ENCODE peak calls at places on chromosomes 1 and 21, in nine cellular contexts. X is stimulated activated CD4-positive, alpha-beta T cell treated with anti-CD3 and anti-CD28 coated beads, Interleukin-2, amount 100 ng/mL, for 48 hours; B is AG10803; T is endothelial cell; P is T-helper 2 cell; V is NCI-H1092 treated with DMSO at 0.1 percent for 48 hours; G is CMK; H is AG04450; Q is germinal center. K is an unnamed sample.

GRCh38 chr1:220511785-220512184 is 16.2 kb upstream of the MARK1 start:
- DNase-seq in X (no peak), B (no peak), T (peak), P (no peak), V (no peak), G (no peak), H (no peak), Q (no peak), K (no peak)

GRCh38 chr1:34280509-34280908 is 103.8 kb downstream of the C1orf94 start:
- DNase-seq in X (no peak), B (no peak), T (no peak), P (no peak), V (no peak), G (no peak), H (no peak), Q (no peak), K (no peak)

GRCh38 chr1:151145158-151146071 is 1.0 kb downstream of the SEMA6C start:
- DNase-seq in X (no peak), B (no peak), T (peak), P (no peak), V (peak), G (no peak), H (no peak), Q (peak), K (no peak)

GRCh38 chr1:15328785-15329480 is 80.8 kb upstream of the EFHD2 start:
- DNase-seq in X (no peak), B (peak), T (no peak), P (no peak), V (peak), G (peak), H (no peak), Q (no peak), K (peak)

GRCh38 chr1:234844479-234845031 is 234.6 kb upstream of the IRF2BP2 start:
- DNase-seq in X (no peak), B (peak), T (peak), P (no peak), V (no peak), G (no peak), H (no peak), Q (no peak), K (no peak)

GRCh38 chr1:83918688-83919285 is 80.1 kb downstream of the TTLL7 start:
- DNase-seq in X (no peak), B (no peak), T (no peak), P (no peak), V (no peak), G (peak), H (no peak), Q (no peak), K (no peak)

GRCh38 chr1:224753491-224753890 is 137.4 kb downstream of the CNIH3 start:
- DNase-seq in X (no peak), B (no peak), T (no peak), P (no peak), V (no peak), G (no peak), H (no peak), Q (no peak), K (no peak)

GRCh38 chr1:12407050-12407961 is 177.5 kb downstream of the VPS13D start:
- DNase-seq in X (no peak), B (peak), T (no peak), P (no peak), V (peak), G (no peak), H (peak), Q (no peak), K (no peak)

GRCh38 chr1:180173952-180174351 is 19.3 kb downstream of the QSOX1 start:
- DNase-seq in X (no peak), B (peak), T (no peak), P (no peak), V (peak), G (no peak), H (no peak), Q (no peak), K (no peak)

GRCh38 chr21:41918561-41919358 is 35.1 kb downstream of the C2CD2 start:
- DNase-seq in X (no peak), B (no peak), T (no peak), P (no peak), V (no peak), G (no peak), H (no peak), Q (no peak), K (no peak)

GRCh38 chr1:67726224-67726623 is 41.2 kb downstream of the GADD45A start:
- DNase-seq in X (no peak), B (peak), T (no peak), P (no peak), V (no peak), G (no peak), H (no peak), Q (no peak), K (no peak)

GRCh38 chr1:39620659-39621165 is 18.7 kb downstream of the HEYL start:
- DNase-seq in X (no peak), B (no peak), T (no peak), P (no peak), V (no peak), G (no peak), H (no peak), Q (no peak), K (no peak)

GRCh38 chr1:5998051-5998905 is 6.1 kb upstream of the NPHP4 start:
- DNase-seq in X (no peak), B (no peak), T (no peak), P (no peak), V (no peak), G (no peak), H (no peak), Q (no peak), K (no peak)

GRCh38 chr1:39230261-39231190 is 26.0 kb downstream of the MACF1 start:
- DNase-seq in X (peak), B (peak), T (no peak), P (no peak), V (no peak), G (no peak), H (no peak), Q (peak), K (no peak)

GRCh38 chr1:167517535-167518330 is 596 bp downstream of the CD247 start:
- DNase-seq in X (peak), B (no peak), T (no peak), P (peak), V (no peak), G (no peak), H (no peak), Q (no peak), K (no peak)

K was measured in amygdala.